ENCODE peak calls at places on chromosome 13, in ten cellular contexts. One of them, this sample, is unnamed.

GRCh38 chr13:34391071-34391470 is 551.0 kb upstream of the NBEA start:
- DNase-seq in NCI-H1105: no peak
- DNase-seq in stimulated activated CD4-positive, alpha-beta T cell treated with anti-CD3 and anti-CD28 coated beads, Interleukin-4, amount 100 ng/mL, for 24 hours: no peak
- DNase-seq in NB4: no peak
- DNase-seq in B cell: no peak
- DNase-seq in cardiac septum: no peak
- DNase-seq in activated CD8-positive, alpha-beta T cell treated with anti-CD3 and anti-CD28 coated beads, Interleukin-2, amount 10 ng/mL, durations not matched to agents 7 days and 5 days: no peak
- DNase-seq in foreskin fibroblast: no peak
- DNase-seq in NCI-H774: no peak
- DNase-seq in left ventricle myocardium inferior: no peak
- DNase-seq in this sample: no peak

GRCh38 chr13:64758520-64758919 is 2471.6 kb downstream of the PCDH9 start:
- DNase-seq in NCI-H1105: no peak
- DNase-seq in stimulated activated CD4-positive, alpha-beta T cell treated with anti-CD3 and anti-CD28 coated beads, Interleukin-4, amount 100 ng/mL, for 24 hours: no peak
- DNase-seq in NB4: no peak
- DNase-seq in B cell: no peak
- DNase-seq in cardiac septum: no peak
- DNase-seq in activated CD8-positive, alpha-beta T cell treated with anti-CD3 and anti-CD28 coated beads, Interleukin-2, amount 10 ng/mL, durations not matched to agents 7 days and 5 days: no peak
- DNase-seq in foreskin fibroblast: peak
- DNase-seq in NCI-H774: no peak
- DNase-seq in left ventricle myocardium inferior: no peak
- DNase-seq in this sample: no peak

GRCh38 chr13:54317722-54318121 is 1289.1 kb downstream of the OLFM4 start:
- DNase-seq in NCI-H1105: no peak
- DNase-seq in stimulated activated CD4-positive, alpha-beta T cell treated with anti-CD3 and anti-CD28 coated beads, Interleukin-4, amount 100 ng/mL, for 24 hours: no peak
- DNase-seq in NB4: no peak
- DNase-seq in B cell: no peak
- DNase-seq in cardiac septum: no peak
- DNase-seq in activated CD8-positive, alpha-beta T cell treated with anti-CD3 and anti-CD28 coated beads, Interleukin-2, amount 10 ng/mL, durations not matched to agents 7 days and 5 days: no peak
- DNase-seq in foreskin fibroblast: no peak
- DNase-seq in NCI-H774: no peak
- DNase-seq in left ventricle myocardium inferior: no peak
- DNase-seq in this sample: no peak

GRCh38 chr13:51628059-51628852 is 44.0 kb downstream of the WDFY2 start:
- DNase-seq in NCI-H1105: no peak
- DNase-seq in stimulated activated CD4-positive, alpha-beta T cell treated with anti-CD3 and anti-CD28 coated beads, Interleukin-4, amount 100 ng/mL, for 24 hours: no peak
- DNase-seq in NB4: no peak
- DNase-seq in B cell: no peak
- DNase-seq in cardiac septum: no peak
- DNase-seq in activated CD8-positive, alpha-beta T cell treated with anti-CD3 and anti-CD28 coated beads, Interleukin-2, amount 10 ng/mL, durations not matched to agents 7 days and 5 days: no peak
- DNase-seq in foreskin fibroblast: peak
- DNase-seq in NCI-H774: no peak
- DNase-seq in left ventricle myocardium inferior: no peak
- DNase-seq in this sample: no peak

GRCh38 chr13:41075034-41075433 is 13.7 kb downstream of the WBP4 start:
- DNase-seq in NCI-H1105: no peak
- DNase-seq in stimulated activated CD4-positive, alpha-beta T cell treated with anti-CD3 and anti-CD28 coated beads, Interleukin-4, amount 100 ng/mL, for 24 hours: peak
- DNase-seq in NB4: peak
- DNase-seq in B cell: peak
- DNase-seq in cardiac septum: no peak
- DNase-seq in activated CD8-positive, alpha-beta T cell treated with anti-CD3 and anti-CD28 coated beads, Interleukin-2, amount 10 ng/mL, durations not matched to agents 7 days and 5 days: no peak
- DNase-seq in foreskin fibroblast: no peak
- DNase-seq in NCI-H774: no peak
- DNase-seq in left ventricle myocardium inferior: no peak
- DNase-seq in this sample: no peak

GRCh38 chr13:85651440-85651839 is 147.8 kb downstream of the SLITRK6 start:
- DNase-seq in NCI-H1105: no peak
- DNase-seq in stimulated activated CD4-positive, alpha-beta T cell treated with anti-CD3 and anti-CD28 coated beads, Interleukin-4, amount 100 ng/mL, for 24 hours: no peak
- DNase-seq in NB4: no peak
- DNase-seq in B cell: no peak
- DNase-seq in cardiac septum: no peak
- DNase-seq in activated CD8-positive, alpha-beta T cell treated with anti-CD3 and anti-CD28 coated beads, Interleukin-2, amount 10 ng/mL, durations not matched to agents 7 days and 5 days: no peak
- DNase-seq in foreskin fibroblast: no peak
- DNase-seq in NCI-H774: no peak
- DNase-seq in left ventricle myocardium inferior: no peak
- DNase-seq in this sample: no peak

GRCh38 chr13:94176576-94176975 is 302.9 kb downstream of the DCT start:
- DNase-seq in NCI-H1105: no peak
- DNase-seq in stimulated activated CD4-positive, alpha-beta T cell treated with anti-CD3 and anti-CD28 coated beads, Interleukin-4, amount 100 ng/mL, for 24 hours: no peak
- DNase-seq in NB4: no peak
- DNase-seq in B cell: no peak
- DNase-seq in cardiac septum: no peak
- DNase-seq in activated CD8-positive, alpha-beta T cell treated with anti-CD3 and anti-CD28 coated beads, Interleukin-2, amount 10 ng/mL, durations not matched to agents 7 days and 5 days: no peak
- DNase-seq in foreskin fibroblast: no peak
- DNase-seq in NCI-H774: no peak
- DNase-seq in left ventricle myocardium inferior: no peak
- DNase-seq in this sample: no peak

GRCh38 chr13:114148521-114148855 is 16.1 kb upstream of the RASA3 start:
- DNase-seq in NCI-H1105: no peak
- DNase-seq in stimulated activated CD4-positive, alpha-beta T cell treated with anti-CD3 and anti-CD28 coated beads, Interleukin-4, amount 100 ng/mL, for 24 hours: peak
- DNase-seq in NB4: peak
- DNase-seq in B cell: peak
- DNase-seq in cardiac septum: peak
- DNase-seq in activated CD8-positive, alpha-beta T cell treated with anti-CD3 and anti-CD28 coated beads, Interleukin-2, amount 10 ng/mL, durations not matched to agents 7 days and 5 days: peak
- DNase-seq in foreskin fibroblast: no peak
- DNase-seq in NCI-H774: peak
- DNase-seq in left ventricle myocardium inferior: no peak
- DNase-seq in this sample: no peak

GRCh38 chr13:94813920-94814500 is 101.7 kb upstream of the SOX21 start:
- DNase-seq in NCI-H1105: no peak
- DNase-seq in stimulated activated CD4-positive, alpha-beta T cell treated with anti-CD3 and anti-CD28 coated beads, Interleukin-4, amount 100 ng/mL, for 24 hours: no peak
- DNase-seq in NB4: no peak
- DNase-seq in B cell: no peak
- DNase-seq in cardiac septum: no peak
- DNase-seq in activated CD8-positive, alpha-beta T cell treated with anti-CD3 and anti-CD28 coated beads, Interleukin-2, amount 10 ng/mL, durations not matched to agents 7 days and 5 days: no peak
- DNase-seq in foreskin fibroblast: no peak
- DNase-seq in NCI-H774: no peak
- DNase-seq in left ventricle myocardium inferior: no peak
- DNase-seq in this sample: no peak

GRCh38 chr13:22235285-22235949 is 564.5 kb downstream of the FGF9 start:
- DNase-seq in NCI-H1105: no peak
- DNase-seq in stimulated activated CD4-positive, alpha-beta T cell treated with anti-CD3 and anti-CD28 coated beads, Interleukin-4, amount 100 ng/mL, for 24 hours: peak
- DNase-seq in NB4: no peak
- DNase-seq in B cell: no peak
- DNase-seq in cardiac septum: no peak
- DNase-seq in activated CD8-positive, alpha-beta T cell treated with anti-CD3 and anti-CD28 coated beads, Interleukin-2, amount 10 ng/mL, durations not matched to agents 7 days and 5 days: no peak
- DNase-seq in foreskin fibroblast: no peak
- DNase-seq in NCI-H774: no peak
- DNase-seq in left ventricle myocardium inferior: no peak
- DNase-seq in this sample: no peak

GRCh38 chr13:28753208-28753892 is 34.6 kb upstream of the SLC46A3 start:
- DNase-seq in NCI-H1105: no peak
- DNase-seq in stimulated activated CD4-positive, alpha-beta T cell treated with anti-CD3 and anti-CD28 coated beads, Interleukin-4, amount 100 ng/mL, for 24 hours: no peak
- DNase-seq in NB4: peak
- DNase-seq in B cell: no peak
- DNase-seq in cardiac septum: no peak
- DNase-seq in activated CD8-positive, alpha-beta T cell treated with anti-CD3 and anti-CD28 coated beads, Interleukin-2, amount 10 ng/mL, durations not matched to agents 7 days and 5 days: no peak
- DNase-seq in foreskin fibroblast: peak
- DNase-seq in NCI-H774: no peak
- DNase-seq in left ventricle myocardium inferior: peak
- DNase-seq in this sample: no peak

GRCh38 chr13:53160211-53160610 is 131.6 kb downstream of the OLFM4 start:
- DNase-seq in NCI-H1105: no peak
- DNase-seq in stimulated activated CD4-positive, alpha-beta T cell treated with anti-CD3 and anti-CD28 coated beads, Interleukin-4, amount 100 ng/mL, for 24 hours: no peak
- DNase-seq in NB4: no peak
- DNase-seq in B cell: no peak
- DNase-seq in cardiac septum: no peak
- DNase-seq in activated CD8-positive, alpha-beta T cell treated with anti-CD3 and anti-CD28 coated beads, Interleukin-2, amount 10 ng/mL, durations not matched to agents 7 days and 5 days: no peak
- DNase-seq in foreskin fibroblast: no peak
- DNase-seq in NCI-H774: no peak
- DNase-seq in left ventricle myocardium inferior: no peak
- DNase-seq in this sample: no peak

GRCh38 chr13:114134111-114134943 is 1.9 kb upstream of the RASA3 start:
- DNase-seq in NCI-H1105: no peak
- DNase-seq in stimulated activated CD4-positive, alpha-beta T cell treated with anti-CD3 and anti-CD28 coated beads, Interleukin-4, amount 100 ng/mL, for 24 hours: no peak
- DNase-seq in NB4: peak
- DNase-seq in B cell: peak
- DNase-seq in cardiac septum: no peak
- DNase-seq in activated CD8-positive, alpha-beta T cell treated with anti-CD3 and anti-CD28 coated beads, Interleukin-2, amount 10 ng/mL, durations not matched to agents 7 days and 5 days: peak
- DNase-seq in foreskin fibroblast: no peak
- DNase-seq in NCI-H774: no peak
- DNase-seq in left ventricle myocardium inferior: no peak
- DNase-seq in this sample: no peak

GRCh38 chr13:33323766-33324525 is 38.4 kb upstream of the STARD13 start:
- DNase-seq in NCI-H1105: no peak
- DNase-seq in stimulated activated CD4-positive, alpha-beta T cell treated with anti-CD3 and anti-CD28 coated beads, Interleukin-4, amount 100 ng/mL, for 24 hours: no peak
- DNase-seq in NB4: no peak
- DNase-seq in B cell: no peak
- DNase-seq in cardiac septum: no peak
- DNase-seq in activated CD8-positive, alpha-beta T cell treated with anti-CD3 and anti-CD28 coated beads, Interleukin-2, amount 10 ng/mL, durations not matched to agents 7 days and 5 days: no peak
- DNase-seq in foreskin fibroblast: peak
- DNase-seq in NCI-H774: no peak
- DNase-seq in left ventricle myocardium inferior: no peak
- DNase-seq in this sample: no peak

GRCh38 chr13:102580552-102581169 is 16.1 kb upstream of the TPP2 start:
- DNase-seq in NCI-H1105: peak
- DNase-seq in stimulated activated CD4-positive, alpha-beta T cell treated with anti-CD3 and anti-CD28 coated beads, Interleukin-4, amount 100 ng/mL, for 24 hours: peak
- DNase-seq in NB4: peak
- DNase-seq in B cell: peak
- DNase-seq in cardiac septum: no peak
- DNase-seq in activated CD8-positive, alpha-beta T cell treated with anti-CD3 and anti-CD28 coated beads, Interleukin-2, amount 10 ng/mL, durations not matched to agents 7 days and 5 days: peak
- DNase-seq in foreskin fibroblast: peak
- DNase-seq in NCI-H774: peak
- DNase-seq in left ventricle myocardium inferior: no peak
- DNase-seq in this sample: no peak

GRCh38 chr13:26460652-26461051 is 96.8 kb upstream of the WASF3 start:
- DNase-seq in NCI-H1105: no peak
- DNase-seq in stimulated activated CD4-positive, alpha-beta T cell treated with anti-CD3 and anti-CD28 coated beads, Interleukin-4, amount 100 ng/mL, for 24 hours: no peak
- DNase-seq in NB4: no peak
- DNase-seq in B cell: no peak
- DNase-seq in cardiac septum: peak
- DNase-seq in activated CD8-positive, alpha-beta T cell treated with anti-CD3 and anti-CD28 coated beads, Interleukin-2, amount 10 ng/mL, durations not matched to agents 7 days and 5 days: no peak
- DNase-seq in foreskin fibroblast: no peak
- DNase-seq in NCI-H774: no peak
- DNase-seq in left ventricle myocardium inferior: peak
- DNase-seq in this sample: no peak

GRCh38 chr13:84137292-84137691 is 255.0 kb upstream of the SLITRK1 start:
- DNase-seq in NCI-H1105: no peak
- DNase-seq in stimulated activated CD4-positive, alpha-beta T cell treated with anti-CD3 and anti-CD28 coated beads, Interleukin-4, amount 100 ng/mL, for 24 hours: peak
- DNase-seq in NB4: peak
- DNase-seq in B cell: peak
- DNase-seq in cardiac septum: no peak
- DNase-seq in activated CD8-positive, alpha-beta T cell treated with anti-CD3 and anti-CD28 coated beads, Interleukin-2, amount 10 ng/mL, durations not matched to agents 7 days and 5 days: peak
- DNase-seq in foreskin fibroblast: no peak
- DNase-seq in NCI-H774: no peak
- DNase-seq in left ventricle myocardium inferior: no peak
- DNase-seq in this sample: no peak

GRCh38 chr13:114081761-114082681 is 50.4 kb downstream of the RASA3 start:
- DNase-seq in NCI-H1105: no peak
- DNase-seq in stimulated activated CD4-positive, alpha-beta T cell treated with anti-CD3 and anti-CD28 coated beads, Interleukin-4, amount 100 ng/mL, for 24 hours: no peak
- DNase-seq in NB4: no peak
- DNase-seq in B cell: no peak
- DNase-seq in cardiac septum: peak
- DNase-seq in activated CD8-positive, alpha-beta T cell treated with anti-CD3 and anti-CD28 coated beads, Interleukin-2, amount 10 ng/mL, durations not matched to agents 7 days and 5 days: no peak
- DNase-seq in foreskin fibroblast: no peak
- DNase-seq in NCI-H774: no peak
- DNase-seq in left ventricle myocardium inferior: no peak
- DNase-seq in this sample: peak

GRCh38 chr13:51801631-51802099 is 2.3 kb downstream of the DHRS12 start:
- DNase-seq in NCI-H1105: no peak
- DNase-seq in stimulated activated CD4-positive, alpha-beta T cell treated with anti-CD3 and anti-CD28 coated beads, Interleukin-4, amount 100 ng/mL, for 24 hours: no peak
- DNase-seq in NB4: no peak
- DNase-seq in B cell: no peak
- DNase-seq in cardiac septum: peak
- DNase-seq in activated CD8-positive, alpha-beta T cell treated with anti-CD3 and anti-CD28 coated beads, Interleukin-2, amount 10 ng/mL, durations not matched to agents 7 days and 5 days: no peak
- DNase-seq in foreskin fibroblast: no peak
- DNase-seq in NCI-H774: peak
- DNase-seq in left ventricle myocardium inferior: peak
- DNase-seq in this sample: no peak

GRCh38 chr13:46207828-46208227 is 3.9 kb upstream of the LRRC63 start:
- DNase-seq in NCI-H1105: no peak
- DNase-seq in stimulated activated CD4-positive, alpha-beta T cell treated with anti-CD3 and anti-CD28 coated beads, Interleukin-4, amount 100 ng/mL, for 24 hours: no peak
- DNase-seq in NB4: no peak
- DNase-seq in B cell: no peak
- DNase-seq in cardiac septum: no peak
- DNase-seq in activated CD8-positive, alpha-beta T cell treated with anti-CD3 and anti-CD28 coated beads, Interleukin-2, amount 10 ng/mL, durations not matched to agents 7 days and 5 days: no peak
- DNase-seq in foreskin fibroblast: no peak
- DNase-seq in NCI-H774: no peak
- DNase-seq in left ventricle myocardium inferior: no peak
- DNase-seq in this sample: no peak